ENCODE peak calls at places on chromosomes 7 and 10, in nine cellular contexts. One of them, this sample, is unnamed.
A peak's percentile ranks its signal among the peaks of the same experiment; 100 is the strongest.

GRCh38 chr10:69449841-69450240 is 1.4 kb upstream of the TSPAN15 start:
- DNase-seq in AG10803: peak; percentile 66
- DNase-seq in amniotic stem cell: no peak
- DNase-seq in NCI-H146: peak; percentile 74
- DNase-seq in left ventricle myocardium superior: no peak
- DNase-seq in fibroblast of villous mesenchyme: peak; percentile 89
- DNase-seq in stimulated activated CD8-positive, alpha-beta memory T cell treated with anti-CD3 and anti-CD28 coated beads, Interleukin-2, amount 100 ng/mL, for 1 hour: no peak
- DNase-seq in COR-L47: peak; percentile 9
- DNase-seq in WERI-Rb-1: peak; percentile 91
- DNase-seq in this sample: peak; percentile 68

GRCh38 chr7:42502022-42502421 is 265.0 kb upstream of the GLI3 start:
- DNase-seq in AG10803: peak; percentile 51
- DNase-seq in amniotic stem cell: no peak
- DNase-seq in NCI-H146: no peak
- DNase-seq in left ventricle myocardium superior: no peak
- DNase-seq in fibroblast of villous mesenchyme: peak; percentile 69
- DNase-seq in stimulated activated CD8-positive, alpha-beta memory T cell treated with anti-CD3 and anti-CD28 coated beads, Interleukin-2, amount 100 ng/mL, for 1 hour: no peak
- DNase-seq in COR-L47: no peak
- DNase-seq in WERI-Rb-1: no peak
- DNase-seq in this sample: no peak

GRCh38 chr7:151699920-151700319 is 177.0 kb downstream of the PRKAG2 start:
- DNase-seq in AG10803: no peak
- DNase-seq in amniotic stem cell: no peak
- DNase-seq in NCI-H146: no peak
- DNase-seq in left ventricle myocardium superior: peak; percentile 7
- DNase-seq in fibroblast of villous mesenchyme: peak; percentile 53
- DNase-seq in stimulated activated CD8-positive, alpha-beta memory T cell treated with anti-CD3 and anti-CD28 coated beads, Interleukin-2, amount 100 ng/mL, for 1 hour: no peak
- DNase-seq in COR-L47: no peak
- DNase-seq in WERI-Rb-1: no peak
- DNase-seq in this sample: no peak

GRCh38 chr10:125979976-125980375 is 83.6 kb downstream of the FANK1 start:
- DNase-seq in AG10803: no peak
- DNase-seq in amniotic stem cell: no peak
- DNase-seq in NCI-H146: no peak
- DNase-seq in left ventricle myocardium superior: no peak
- DNase-seq in fibroblast of villous mesenchyme: no peak
- DNase-seq in stimulated activated CD8-positive, alpha-beta memory T cell treated with anti-CD3 and anti-CD28 coated beads, Interleukin-2, amount 100 ng/mL, for 1 hour: no peak
- DNase-seq in COR-L47: no peak
- DNase-seq in WERI-Rb-1: no peak
- DNase-seq in this sample: no peak

GRCh38 chr7:74044366-74045350 is 16.7 kb downstream of the ELN start:
- DNase-seq in AG10803: no peak
- DNase-seq in amniotic stem cell: no peak
- DNase-seq in NCI-H146: no peak
- DNase-seq in left ventricle myocardium superior: peak; percentile 33
- DNase-seq in fibroblast of villous mesenchyme: no peak
- DNase-seq in stimulated activated CD8-positive, alpha-beta memory T cell treated with anti-CD3 and anti-CD28 coated beads, Interleukin-2, amount 100 ng/mL, for 1 hour: no peak
- DNase-seq in COR-L47: no peak
- DNase-seq in WERI-Rb-1: peak; percentile 82
- DNase-seq in this sample: peak; percentile 57

GRCh38 chr10:21495002-21495685 is 30.3 kb downstream of the SKIDA1 start:
- DNase-seq in AG10803: no peak
- DNase-seq in amniotic stem cell: no peak
- DNase-seq in NCI-H146: no peak
- DNase-seq in left ventricle myocardium superior: peak; percentile 36
- DNase-seq in fibroblast of villous mesenchyme: peak; percentile 22
- DNase-seq in stimulated activated CD8-positive, alpha-beta memory T cell treated with anti-CD3 and anti-CD28 coated beads, Interleukin-2, amount 100 ng/mL, for 1 hour: no peak
- DNase-seq in COR-L47: no peak
- DNase-seq in WERI-Rb-1: no peak
- DNase-seq in this sample: peak; percentile 63

GRCh38 chr7:9091282-9091681 is 657.9 kb downstream of the NXPH1 start:
- DNase-seq in AG10803: no peak
- DNase-seq in amniotic stem cell: no peak
- DNase-seq in NCI-H146: no peak
- DNase-seq in left ventricle myocardium superior: no peak
- DNase-seq in fibroblast of villous mesenchyme: no peak
- DNase-seq in stimulated activated CD8-positive, alpha-beta memory T cell treated with anti-CD3 and anti-CD28 coated beads, Interleukin-2, amount 100 ng/mL, for 1 hour: no peak
- DNase-seq in COR-L47: no peak
- DNase-seq in WERI-Rb-1: no peak
- DNase-seq in this sample: no peak

GRCh38 chr10:73581912-73582311 is 9.2 kb downstream of the USP54 start:
- DNase-seq in AG10803: no peak
- DNase-seq in amniotic stem cell: no peak
- DNase-seq in NCI-H146: no peak
- DNase-seq in left ventricle myocardium superior: no peak
- DNase-seq in fibroblast of villous mesenchyme: no peak
- DNase-seq in stimulated activated CD8-positive, alpha-beta memory T cell treated with anti-CD3 and anti-CD28 coated beads, Interleukin-2, amount 100 ng/mL, for 1 hour: no peak
- DNase-seq in COR-L47: no peak
- DNase-seq in WERI-Rb-1: no peak
- DNase-seq in this sample: no peak

GRCh38 chr10:48187126-48187525 is 87.4 kb downstream of the FRMPD2 start:
- DNase-seq in AG10803: no peak
- DNase-seq in amniotic stem cell: no peak
- DNase-seq in NCI-H146: no peak
- DNase-seq in left ventricle myocardium superior: no peak
- DNase-seq in fibroblast of villous mesenchyme: no peak
- DNase-seq in stimulated activated CD8-positive, alpha-beta memory T cell treated with anti-CD3 and anti-CD28 coated beads, Interleukin-2, amount 100 ng/mL, for 1 hour: no peak
- DNase-seq in COR-L47: no peak
- DNase-seq in WERI-Rb-1: no peak
- DNase-seq in this sample: no peak

GRCh38 chr7:64908358-64908757 is 5.3 kb downstream of the ZNF273 start:
- DNase-seq in AG10803: no peak
- DNase-seq in amniotic stem cell: no peak
- DNase-seq in NCI-H146: no peak
- DNase-seq in left ventricle myocardium superior: no peak
- DNase-seq in fibroblast of villous mesenchyme: no peak
- DNase-seq in stimulated activated CD8-positive, alpha-beta memory T cell treated with anti-CD3 and anti-CD28 coated beads, Interleukin-2, amount 100 ng/mL, for 1 hour: no peak
- DNase-seq in COR-L47: no peak
- DNase-seq in WERI-Rb-1: no peak
- DNase-seq in this sample: no peak

GRCh38 chr10:96431211-96431970 is 72.6 kb upstream of the OPALIN start:
- DNase-seq in AG10803: no peak
- DNase-seq in amniotic stem cell: no peak
- DNase-seq in NCI-H146: no peak
- DNase-seq in left ventricle myocardium superior: no peak
- DNase-seq in fibroblast of villous mesenchyme: no peak
- DNase-seq in stimulated activated CD8-positive, alpha-beta memory T cell treated with anti-CD3 and anti-CD28 coated beads, Interleukin-2, amount 100 ng/mL, for 1 hour: no peak
- DNase-seq in COR-L47: no peak
- DNase-seq in WERI-Rb-1: peak; percentile 50
- DNase-seq in this sample: no peak